ENCODE peak calls at places on chromosomes 4 and X, in six cellular contexts. B is cardiac muscle cell, E is breast epithelium, Z is left ventricle myocardium inferior, J is HepG2, O is sigmoid colon. C is an unnamed sample. For H3K4me1, the result is how much of the 10 kb centered on the place peaks cover.

GRCh38 chr4:102503301-102503746 is 2.2 kb downstream of the NFKB1 start:
- DNase-seq in B (no peak), E (no peak), Z (no peak), J (peak), O (no peak), C (no peak)

GRCh38 chr4:3307486-3307885 is 14.7 kb downstream of the RGS12 start:
- DNase-seq in B (no peak), E (no peak), Z (no peak), J (no peak), O (peak), C (no peak)

GRCh38 chr4:38993683-38994082 is 38.5 kb downstream of the TMEM156 start:
- DNase-seq in B (no peak), E (no peak), Z (no peak), J (peak), O (no peak), C (no peak)

GRCh38 chrX:8504451-8504850 is 39.8 kb downstream of the VCX3B start:
- DNase-seq in B (peak), E (no peak), Z (no peak), J (no peak), O (no peak), C (no peak)

GRCh38 chrX:33156152-33156726 is 55.1 kb downstream of the DMD start:
- DNase-seq in B (no peak), E (no peak), Z (no peak), J (no peak), O (no peak), C (no peak)

GRCh38 chrX:153873282-153874090 is 12.5 kb downstream of the L1CAM start:
- DNase-seq in B (no peak), E (no peak), Z (no peak), J (no peak), O (no peak), C (no peak)

GRCh38 chr4:7970031-7970946 is 30.6 kb upstream of the AFAP1 start:
- DNase-seq in B (peak), E (peak), Z (no peak), J (peak), O (no peak), C (peak)

GRCh38 chrX:68755726-68756125 is 73.1 kb upstream of the EFNB1 start:
- DNase-seq in B (no peak), E (no peak), Z (no peak), J (no peak), O (no peak), C (no peak)

GRCh38 chr4:107863850-107864371 is 39.2 kb downstream of the SGMS2 start:
- DNase-seq in B (peak), E (no peak), Z (peak), J (peak), O (peak), C (peak)

GRCh38 chrX:68490644-68491043 is 8.2 kb upstream of the YIPF6 start:
- DNase-seq in B (peak), E (no peak), Z (no peak), J (peak), O (no peak), C (peak)

GRCh38 chrX:63738696-63739095 is 46.3 kb downstream of the ARHGEF9 start:
- DNase-seq in B (no peak), E (no peak), Z (no peak), J (no peak), O (no peak), C (no peak)

GRCh38 chr4:130077275-130077674 is 981.3 kb downstream of the C4orf33 start:
- DNase-seq in B (no peak), E (no peak), Z (no peak), J (no peak), O (no peak), C (no peak)

GRCh38 chr4:168882650-168883233 is 127.3 kb downstream of the CBR4 start:
- DNase-seq in B (peak), E (no peak), Z (no peak), J (peak), O (peak), C (no peak)

GRCh38 chrX:12779534-12779933 is 11.7 kb upstream of the PRPS2 start:
- DNase-seq in B (peak), E (no peak), Z (no peak), J (peak), O (no peak), C (no peak)

GRCh38 chrX:49876750-49877149 is 2.5 kb upstream of the USP27X start:
- DNase-seq in B (peak), E (no peak), Z (no peak), J (peak), O (no peak), C (peak)

GRCh38 chrX:125205918-125206665 is 113.6 kb upstream of the TEX13C start:
- DNase-seq in B (no peak), E (no peak), Z (peak), J (no peak), O (peak), C (no peak)

GRCh38 chrX:130176354-130176776 is 4.6 kb downstream of the RAB33A start:
- DNase-seq in B (no peak), E (no peak), Z (no peak), J (no peak), O (no peak), C (no peak)

GRCh38 chr4:25367004-25367621 is 9.9 kb upstream of the ANAPC4 start:
- DNase-seq in B (peak), E (no peak), Z (no peak), J (no peak), O (no peak), C (no peak)

DNA sequence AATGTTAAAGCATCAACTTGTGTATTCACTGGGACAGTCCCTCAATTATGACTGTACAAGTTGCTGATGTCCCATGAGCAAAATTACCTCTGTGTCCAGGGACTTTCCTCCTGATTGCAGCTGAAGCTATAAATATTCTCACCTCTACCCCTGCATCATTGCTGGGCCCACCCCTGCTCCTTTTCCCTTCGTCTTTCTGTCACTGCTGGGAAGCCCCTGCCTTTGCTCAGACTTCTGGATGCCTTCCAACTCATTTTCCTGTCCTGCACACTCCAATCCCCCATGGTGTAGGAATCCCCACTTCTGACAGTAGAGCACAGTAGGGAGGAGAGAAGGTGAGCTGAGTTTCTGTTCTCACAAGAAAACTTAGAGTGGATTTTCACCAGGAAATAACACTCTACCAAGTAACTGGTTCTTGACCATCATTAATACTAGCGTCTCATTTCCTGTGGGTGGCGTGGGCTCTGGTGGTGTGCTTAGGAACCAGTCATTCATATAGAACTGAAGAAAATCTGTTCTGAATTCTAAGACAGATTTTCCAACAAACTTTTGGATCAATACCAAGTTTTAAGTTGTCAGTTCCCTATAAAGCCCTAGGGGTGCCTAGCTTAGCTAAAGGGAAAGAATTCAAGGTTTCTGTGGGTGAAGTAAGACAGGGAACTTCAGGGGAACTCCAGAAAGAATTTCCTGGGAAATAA is 136.2 kb upstream of the MED14 start:
- DNase-seq in B (peak), E (no peak), Z (no peak), J (no peak), O (no peak), C (no peak)
- TF ChIP-seq CTCF in B (peak), E (no peak), Z (no peak), J (no peak), O (no peak), C (no peak)

DNA sequence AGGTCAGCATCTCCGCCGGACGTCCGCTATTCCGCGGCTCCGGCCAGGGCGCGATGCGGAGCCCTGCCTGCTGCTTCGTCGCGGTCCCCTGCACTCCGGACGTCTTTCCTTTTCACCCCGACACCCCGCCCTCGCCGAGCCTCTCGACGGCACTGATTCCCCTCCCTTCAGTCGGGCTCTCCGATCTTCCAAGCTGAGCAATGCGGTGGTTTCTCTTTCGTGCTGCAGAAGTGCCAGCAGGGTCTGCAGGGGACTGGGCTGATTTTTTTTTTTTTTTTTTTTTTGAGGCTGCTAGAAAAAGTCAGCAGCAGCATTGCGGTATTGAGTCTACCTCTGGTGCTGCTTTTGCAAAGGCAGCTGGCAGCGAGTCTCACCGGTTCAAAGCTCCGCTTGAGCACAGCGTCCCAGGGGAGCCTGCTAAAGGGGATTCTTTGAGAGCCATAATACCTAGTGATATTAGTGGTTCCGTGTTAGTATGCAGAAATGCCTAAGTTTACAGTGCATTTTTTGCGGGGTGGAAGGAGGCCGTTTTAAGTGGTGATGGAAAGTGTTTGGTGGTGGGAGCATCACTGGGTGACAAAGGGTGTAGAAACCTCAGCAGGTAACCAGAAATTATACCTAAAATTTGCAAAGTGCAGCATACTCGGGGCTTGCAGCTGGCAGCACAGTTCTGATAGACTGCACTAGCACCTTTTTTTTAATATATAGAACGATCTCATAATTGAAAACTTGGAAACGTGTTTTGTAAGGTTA is 969 bp downstream of the STIM2 start:
- DNase-seq in B (peak), E (peak), Z (peak), J (peak), O (peak), C (peak)
- H3K4me1 ChIP-seq in B (under half), E (under half), Z (half or more), J (half or more), O (under half), C (under half)

GRCh38 chrX:48470833-48471118 is 716 bp upstream of the SLC38A5 start:
- DNase-seq in B (no peak), E (no peak), Z (no peak), J (peak), O (no peak), C (no peak)

GRCh38 chrX:48472851-48473717 is 2.9 kb upstream of the FTSJ1 start:
- DNase-seq in B (no peak), E (no peak), Z (no peak), J (no peak), O (no peak), C (no peak)

GRCh38 chrX:48471504-48471903 is 1.4 kb upstream of the SLC38A5 start:
- DNase-seq in B (no peak), E (peak), Z (no peak), J (no peak), O (no peak), C (no peak)

GRCh38 chrX:48473718-48473990 is 2.3 kb upstream of the FTSJ1 start:
- DNase-seq in B (no peak), E (no peak), Z (no peak), J (no peak), O (no peak), C (no peak)

DNA sequence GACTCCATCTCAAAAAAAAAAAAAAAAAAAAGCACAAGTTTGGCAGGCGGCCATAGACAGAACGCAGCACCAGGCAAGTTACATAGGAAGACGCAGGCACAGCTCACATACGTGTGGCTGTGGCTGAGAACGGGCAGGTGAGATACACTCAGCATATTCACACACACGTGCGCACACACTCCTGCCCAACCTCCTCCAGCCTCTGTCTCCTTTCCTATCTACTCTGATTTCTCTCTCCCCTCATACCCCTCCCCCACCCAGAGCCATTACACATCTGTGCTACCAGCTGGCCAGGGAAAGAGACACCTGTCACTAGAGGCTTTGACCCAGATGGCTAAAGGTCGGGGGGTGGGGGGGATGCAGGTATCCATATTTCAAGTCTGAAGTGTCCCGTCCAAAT is 2.2 kb upstream of the SLC38A5 start:
- DNase-seq in B (no peak), E (no peak), Z (no peak), J (no peak), O (no peak), C (no peak)
- H3K4me3 ChIP-seq in B (no peak), E (no peak), Z (no peak), J (no peak), O (no peak), C (no peak)

DNA sequence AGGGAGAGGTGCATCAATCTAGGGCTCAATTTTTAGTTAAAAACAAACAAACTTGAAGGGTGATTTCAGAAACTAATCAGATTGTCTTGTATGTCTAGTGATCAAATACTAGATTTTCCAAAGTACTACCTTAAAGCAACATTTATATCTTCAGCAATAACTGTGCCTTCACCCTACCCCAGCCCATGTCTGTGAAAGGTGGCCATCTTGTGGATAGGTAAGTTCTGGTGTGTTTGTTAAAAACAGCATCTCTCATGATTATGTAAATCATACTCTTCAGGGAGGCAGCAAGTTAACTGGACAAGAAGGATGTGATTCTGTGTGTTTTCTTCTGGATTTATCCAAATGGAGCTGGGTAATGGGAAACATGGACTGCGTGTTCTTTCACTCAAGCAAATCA is 81.4 kb upstream of the ACSL1 start:
- DNase-seq in B (peak), E (no peak), Z (no peak), J (no peak), O (no peak), C (no peak)
- TF ChIP-seq CTCF in B (peak), E (no peak), Z (peak), J (peak), O (no peak), C (no peak)

DNA sequence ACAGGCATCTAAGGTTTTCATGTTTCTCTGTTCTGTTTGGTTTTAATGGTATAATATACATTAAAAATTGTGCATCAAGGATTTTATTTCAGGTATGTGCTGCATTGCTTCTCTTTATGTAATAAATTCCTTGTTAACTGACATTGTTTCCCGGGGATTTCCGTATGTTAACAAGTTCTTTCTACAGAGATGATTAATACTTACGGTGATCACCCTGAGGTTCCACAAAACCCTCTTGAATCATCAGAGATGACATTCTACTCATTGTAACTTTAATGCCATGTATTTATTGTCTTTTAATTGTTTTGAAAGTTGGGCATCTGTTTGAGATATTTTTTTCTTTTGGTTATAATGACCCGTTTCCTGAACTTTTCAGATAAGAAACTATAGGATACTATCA is 37.5 kb downstream of the ARHGAP10 start:
- DNase-seq in B (no peak), E (no peak), Z (no peak), J (no peak), O (no peak), C (no peak)
- H3K4me1 ChIP-seq in B (under half), E (under half), Z (half or more), J (under half), O (half or more), C (under half)

DNA sequence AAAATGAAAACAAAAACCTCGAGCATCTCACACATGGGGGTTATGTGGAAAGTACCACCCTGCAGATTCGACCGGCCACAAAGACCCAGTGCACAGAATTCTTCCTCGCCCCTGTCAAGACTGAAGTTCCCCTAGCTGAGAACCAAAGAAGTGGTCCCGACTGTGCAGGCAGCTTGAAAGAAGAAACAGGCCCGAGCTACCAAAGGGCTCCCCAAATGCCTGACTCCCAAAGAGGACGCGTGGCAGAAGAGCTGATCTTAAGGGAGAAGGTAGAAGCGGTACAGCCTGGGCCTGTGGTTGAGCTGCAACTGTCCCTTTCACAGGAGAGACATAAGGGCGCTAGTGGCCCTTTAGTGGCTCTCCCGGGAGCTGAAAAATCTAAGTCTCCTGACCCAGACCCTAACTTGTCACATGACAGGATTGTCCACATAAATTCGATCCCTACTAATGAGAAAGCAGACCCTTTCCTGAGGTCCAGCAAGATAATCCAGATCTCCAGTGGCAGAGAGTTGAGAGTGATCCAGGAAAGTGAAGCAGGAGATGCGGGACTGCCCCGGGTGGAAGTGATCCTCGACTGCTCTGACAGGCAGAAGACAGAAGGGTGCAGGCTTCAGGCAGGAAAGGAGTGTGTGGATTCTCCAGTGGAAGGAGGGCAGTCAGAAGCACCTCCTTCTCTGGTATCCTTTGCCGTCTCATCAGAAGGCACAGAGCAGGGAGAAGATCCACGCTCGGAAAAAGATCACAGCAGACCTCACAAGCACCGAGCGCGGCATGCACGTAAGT is 108.8 kb upstream of the MYOZ2 start:
- DNase-seq in B (no peak), E (no peak), Z (no peak), J (no peak), O (peak), C (no peak)
- H3K4me3 ChIP-seq in B (no peak), E (peak), Z (peak), J (no peak), O (peak), C (no peak)

GRCh38 chr4:90113881-90114457 is 13.2 kb upstream of the CCSER1 start:
- DNase-seq in B (no peak), E (no peak), Z (no peak), J (no peak), O (no peak), C (no peak)
- TF ChIP-seq CTCF in B (no peak), E (no peak), Z (no peak), J (no peak), O (no peak), C (no peak)

C was measured in mucosa of descending colon.